ENCODE peak calls at places on chromosomes 16 and 17, in six cellular contexts. One of them, this sample, is unnamed.

GRCh38 chr16:67694611-67695010 is 24.5 kb downstream of the GFOD2 start:
- DNase-seq in PC-9: no peak
- DNase-seq in heart right ventricle: no peak
- DNase-seq in A549: no peak
- DNase-seq in cardiac muscle cell: no peak
- DNase-seq in fibroblast of lung: no peak
- DNase-seq in this sample: no peak

GRCh38 chr17:40803617-40804082 is 3.9 kb upstream of the KRT28 start:
- DNase-seq in fibroblast of lung: peak; percentile 52
- DNase-seq in A549: peak; percentile 88
- DNase-seq in PC-9: peak; percentile 74
- DNase-seq in heart right ventricle: peak; percentile 71
- DNase-seq in cardiac muscle cell: peak; percentile 85
- DNase-seq in this sample: peak; percentile 76

GRCh38 chr16:57020651-57021050 is 31.3 kb downstream of the NLRC5 start:
- DNase-seq in PC-9: no peak
- DNase-seq in fibroblast of lung: no peak
- DNase-seq in A549: no peak
- DNase-seq in heart right ventricle: no peak
- DNase-seq in cardiac muscle cell: no peak
- DNase-seq in this sample: no peak

GRCh38 chr16:55035037-55035436 is 104.4 kb downstream of the IRX5 start:
- DNase-seq in PC-9: no peak
- DNase-seq in heart right ventricle: no peak
- DNase-seq in A549: peak; percentile 37
- DNase-seq in cardiac muscle cell: peak; percentile 56
- DNase-seq in fibroblast of lung: no peak
- DNase-seq in this sample: no peak

GRCh38 chr17:39867084-39867890 is 715 bp upstream of the ZPBP2 start:
- DNase-seq in A549: no peak
- DNase-seq in cardiac muscle cell: no peak
- DNase-seq in PC-9: no peak
- DNase-seq in heart right ventricle: no peak
- DNase-seq in fibroblast of lung: no peak
- DNase-seq in this sample: no peak

GRCh38 chr16:50692999-50693781 is at the start of gene NOD2:
- DNase-seq in PC-9: no peak
- DNase-seq in cardiac muscle cell: peak; percentile 32
- DNase-seq in fibroblast of lung: no peak
- DNase-seq in heart right ventricle: no peak
- DNase-seq in A549: peak; percentile 10
- DNase-seq in this sample: no peak

GRCh38 chr17:29292992-29293889 is 707 bp downstream of the NUFIP2 start:
- DNase-seq in heart right ventricle: peak; percentile 71
- DNase-seq in cardiac muscle cell: peak; percentile 84
- DNase-seq in A549: peak; percentile 61
- DNase-seq in fibroblast of lung: peak; percentile 45
- DNase-seq in PC-9: peak; percentile 41
- DNase-seq in this sample: peak; percentile 58

GRCh38 chr16:85678016-85678415 is 10.7 kb downstream of the GINS2 start:
- DNase-seq in A549: no peak
- DNase-seq in heart right ventricle: no peak
- DNase-seq in fibroblast of lung: no peak
- DNase-seq in cardiac muscle cell: no peak
- DNase-seq in PC-9: no peak
- DNase-seq in this sample: no peak

GRCh38 chr16:53131050-53131362 is 76.2 kb downstream of the CHD9 start:
- DNase-seq in A549: no peak
- DNase-seq in cardiac muscle cell: no peak
- DNase-seq in PC-9: no peak
- DNase-seq in heart right ventricle: no peak
- DNase-seq in fibroblast of lung: no peak
- DNase-seq in this sample: no peak

GRCh38 chr16:87955302-87956168 is 4.3 kb downstream of the BANP start:
- DNase-seq in PC-9: peak; percentile 32
- DNase-seq in A549: no peak
- DNase-seq in fibroblast of lung: peak; percentile 72
- DNase-seq in heart right ventricle: no peak
- DNase-seq in cardiac muscle cell: no peak
- DNase-seq in this sample: no peak

GRCh38 chr17:12983986-12984932 is 33.6 kb downstream of the ELAC2 start:
- DNase-seq in heart right ventricle: peak; percentile 54
- DNase-seq in A549: no peak
- DNase-seq in PC-9: no peak
- DNase-seq in fibroblast of lung: peak; percentile 97
- DNase-seq in cardiac muscle cell: no peak
- DNase-seq in this sample: peak; percentile 86

GRCh38 chr17:81923302-81924260 is 4.0 kb downstream of the MAFG start:
- DNase-seq in heart right ventricle: peak; percentile 66
- DNase-seq in A549: peak; percentile 91
- DNase-seq in fibroblast of lung: peak; percentile 75
- DNase-seq in cardiac muscle cell: peak; percentile 87
- DNase-seq in PC-9: peak; percentile 89
- DNase-seq in this sample: no peak

DNA sequence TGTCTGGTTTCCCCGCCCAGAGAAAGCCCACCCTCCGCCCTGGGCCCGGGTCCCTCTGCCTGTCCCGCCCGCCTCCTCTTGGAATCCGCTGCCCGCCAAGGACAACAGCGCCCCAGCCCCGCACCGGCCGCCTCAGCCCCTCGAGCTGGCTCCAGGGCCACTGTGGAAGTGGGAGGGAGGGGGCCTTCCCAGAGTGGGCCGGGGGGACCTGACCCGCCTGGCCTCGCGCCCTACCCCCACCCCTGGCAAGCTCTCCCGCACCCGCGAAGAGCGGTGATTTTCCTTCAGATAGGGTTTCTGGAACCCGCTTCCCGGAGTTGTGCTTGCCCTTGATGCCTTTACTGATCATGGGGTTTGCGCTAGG is 2.3 kb upstream of the CBX8 start:
- DNase-seq in PC-9: no peak
- DNase-seq in fibroblast of lung: no peak
- DNase-seq in cardiac muscle cell: no peak
- DNase-seq in A549: no peak
- DNase-seq in heart right ventricle: no peak
- DNase-seq in this sample: no peak
- H3K4me1 ChIP-seq in PC-9: peaks cover 10% of the 10 kb centered on the region
- H3K4me1 ChIP-seq in fibroblast of lung: peaks cover 8% of the 10 kb centered on the region
- H3K4me1 ChIP-seq in cardiac muscle cell: peaks cover 8% of the 10 kb centered on the region
- H3K4me1 ChIP-seq in A549: peaks cover 26% of the 10 kb centered on the region
- H3K4me1 ChIP-seq in heart right ventricle: peaks cover 68% of the 10 kb centered on the region
- H3K4me1 ChIP-seq in this sample: peaks cover 19% of the 10 kb centered on the region

DNA sequence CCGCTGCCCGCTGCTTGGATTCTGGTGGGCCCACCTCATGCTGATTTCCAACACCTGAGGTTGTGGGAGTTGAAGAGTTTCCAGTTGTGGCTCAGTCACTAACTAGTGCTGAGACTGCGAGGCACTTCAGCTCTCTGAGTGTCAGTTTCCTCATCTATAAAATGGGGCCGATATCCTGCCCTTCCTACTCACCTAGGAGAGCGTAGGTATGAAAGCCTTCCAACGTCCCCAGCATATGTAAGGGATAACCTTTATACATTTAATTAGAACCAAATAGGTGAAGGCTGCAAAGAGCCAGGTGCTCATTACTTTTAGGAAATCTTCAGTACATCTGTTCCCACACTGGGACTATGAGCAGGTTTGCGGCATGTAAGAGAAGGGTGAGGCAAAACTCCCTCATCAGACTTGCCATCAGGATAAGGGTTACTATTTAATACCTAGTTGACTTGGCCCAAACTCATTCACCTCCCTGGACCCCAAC is 782 bp upstream of the KIF18B start:
- DNase-seq in PC-9: no peak
- DNase-seq in cardiac muscle cell: no peak
- DNase-seq in fibroblast of lung: no peak
- DNase-seq in A549: no peak
- DNase-seq in heart right ventricle: no peak
- DNase-seq in this sample: no peak
- TF ChIP-seq CTCF in PC-9: no peak
- TF ChIP-seq CTCF in cardiac muscle cell: no peak
- TF ChIP-seq CTCF in fibroblast of lung: no peak
- TF ChIP-seq CTCF in A549: no peak
- TF ChIP-seq CTCF in heart right ventricle: no peak
- TF ChIP-seq CTCF in this sample: no peak

DNA sequence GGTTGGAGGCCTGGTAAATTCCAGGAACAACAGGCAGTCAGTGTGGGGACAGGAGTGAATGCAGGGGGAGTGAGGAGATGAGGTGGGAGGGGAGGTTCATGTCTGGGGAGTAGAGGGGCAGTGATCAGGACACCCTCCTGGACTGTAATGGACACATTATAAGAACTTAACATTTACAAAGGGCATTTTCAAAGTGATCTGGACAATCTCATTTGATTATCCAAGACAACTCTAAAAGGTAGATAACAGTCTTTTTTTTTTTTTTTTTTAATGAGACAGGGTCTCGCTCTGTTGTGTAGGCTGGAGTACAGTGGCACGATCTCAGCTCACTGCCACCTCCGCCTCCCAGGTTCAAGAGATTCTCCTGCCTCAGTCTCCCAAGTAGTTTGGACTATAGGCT is 5.7 kb downstream of the SDK2 start:
- DNase-seq in heart right ventricle: no peak
- DNase-seq in A549: no peak
- DNase-seq in cardiac muscle cell: no peak
- DNase-seq in PC-9: no peak
- DNase-seq in fibroblast of lung: no peak
- DNase-seq in this sample: no peak
- H3K4me1 ChIP-seq in heart right ventricle: peaks cover 15% of the 10 kb centered on the region
- H3K4me1 ChIP-seq in A549: no peaks in the 10 kb centered on the region
- H3K4me1 ChIP-seq in cardiac muscle cell: peaks cover 29% of the 10 kb centered on the region
- H3K4me1 ChIP-seq in PC-9: no peaks in the 10 kb centered on the region
- H3K4me1 ChIP-seq in fibroblast of lung: no peaks in the 10 kb centered on the region
- H3K4me1 ChIP-seq in this sample: peaks cover 5% of the 10 kb centered on the region

DNA sequence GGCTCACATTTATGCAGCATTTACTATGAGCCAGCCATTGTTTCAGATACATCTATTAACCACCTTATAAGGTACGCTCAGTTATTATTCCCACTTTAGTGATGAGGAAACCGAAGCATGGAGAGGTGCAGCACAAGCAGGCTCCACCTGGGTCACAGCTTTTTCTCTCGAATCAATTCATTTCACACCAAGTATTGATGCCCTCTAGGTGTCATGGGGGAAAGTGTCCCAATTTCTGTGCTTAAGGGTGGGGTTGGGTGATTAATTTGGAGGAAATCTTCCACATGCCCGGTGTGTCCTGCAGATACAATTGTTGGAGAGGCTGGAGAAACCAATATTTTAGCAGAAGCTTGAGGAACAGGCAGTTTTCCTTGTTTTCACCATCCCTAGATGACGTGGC is 62.7 kb upstream of the DNAJA2 start:
- DNase-seq in heart right ventricle: no peak
- DNase-seq in A549: no peak
- DNase-seq in cardiac muscle cell: no peak
- DNase-seq in PC-9: no peak
- DNase-seq in fibroblast of lung: no peak
- DNase-seq in this sample: no peak
- TF ChIP-seq CTCF in heart right ventricle: no peak
- TF ChIP-seq CTCF in A549: no peak
- TF ChIP-seq CTCF in cardiac muscle cell: no peak
- TF ChIP-seq CTCF in PC-9: no peak
- TF ChIP-seq CTCF in fibroblast of lung: no peak
- TF ChIP-seq CTCF in this sample: no peak

GRCh38 chr17:19494961-19495806 is 38.5 kb upstream of the SLC47A1 start:
- DNase-seq in cardiac muscle cell: no peak
- DNase-seq in fibroblast of lung: no peak
- DNase-seq in PC-9: no peak
- DNase-seq in heart right ventricle: no peak
- DNase-seq in A549: no peak
- DNase-seq in this sample: no peak

GRCh38 chr17:19501219-19501618 is 32.4 kb upstream of the SLC47A1 start:
- DNase-seq in A549: no peak
- DNase-seq in cardiac muscle cell: no peak
- DNase-seq in fibroblast of lung: no peak
- DNase-seq in heart right ventricle: no peak
- DNase-seq in PC-9: no peak
- DNase-seq in this sample: no peak

GRCh38 chr17:19497616-19498015 is 36.0 kb upstream of the SLC47A1 start:
- DNase-seq in cardiac muscle cell: no peak
- DNase-seq in PC-9: no peak
- DNase-seq in heart right ventricle: no peak
- DNase-seq in A549: no peak
- DNase-seq in fibroblast of lung: peak; percentile 27
- DNase-seq in this sample: no peak

GRCh38 chr17:19492140-19492539 is 41.5 kb upstream of the SLC47A1 start:
- DNase-seq in PC-9: no peak
- DNase-seq in cardiac muscle cell: no peak
- DNase-seq in heart right ventricle: no peak
- DNase-seq in fibroblast of lung: no peak
- DNase-seq in A549: no peak
- DNase-seq in this sample: no peak

GRCh38 chr17:19495828-19496227 is 37.8 kb upstream of the SLC47A1 start:
- DNase-seq in heart right ventricle: no peak
- DNase-seq in cardiac muscle cell: no peak
- DNase-seq in PC-9: no peak
- DNase-seq in A549: no peak
- DNase-seq in fibroblast of lung: no peak
- DNase-seq in this sample: no peak
- H3K4me1 ChIP-seq in heart right ventricle: no peaks in the 10 kb centered on the region
- H3K4me1 ChIP-seq in cardiac muscle cell: no peaks in the 10 kb centered on the region
- H3K4me1 ChIP-seq in PC-9: no peaks in the 10 kb centered on the region
- H3K4me1 ChIP-seq in A549: no peaks in the 10 kb centered on the region
- H3K4me1 ChIP-seq in fibroblast of lung: no peaks in the 10 kb centered on the region
- H3K4me1 ChIP-seq in this sample: no peaks in the 10 kb centered on the region

This sample was measured in uterus.